ENCODE peak calls at places on chromosomes 3 and 15, in four cellular contexts. C is K562, I is HepG2, F is GM12878. M is an unnamed sample.

GRCh38 chr15:90086868-90087268 is 15.4 kb downstream of the IDH2 start:
- DNase-seq in F (no peak), C (peak; percentile 74), I (peak; percentile 44), M (peak; percentile 75)

GRCh38 chr15:63396546-63396939 is 14.9 kb upstream of the CA12 start:
- DNase-seq in I (no peak), F (no peak), C (peak; percentile 61), M (no peak)

GRCh38 chr3:28646435-28646834 is 297.8 kb upstream of the AZI2 start:
- DNase-seq in F (no peak), C (no peak), I (no peak), M (no peak)

GRCh38 chr3:114690896-114691295 is 397.1 kb downstream of the TIGIT start:
- DNase-seq in C (no peak), F (no peak), I (no peak), M (no peak)

GRCh38 chr3:46368569-46368968 is 2.2 kb upstream of the CCR5 start:
- DNase-seq in C (no peak), F (peak; percentile 70), I (no peak), M (peak; percentile 43)

GRCh38 chr3:71104090-71104489 is 479.4 kb downstream of the FOXP1 start:
- DNase-seq in C (no peak), F (no peak), I (no peak), M (no peak)

GRCh38 chr3:119885746-119886530 is 104.0 kb downstream of the NR1I2 start:
- DNase-seq in F (no peak), I (no peak), C (no peak), M (no peak)

GRCh38 chr3:55622733-55623132 is 135.6 kb upstream of the WNT5A start:
- DNase-seq in F (no peak), C (no peak), I (no peak), M (no peak)

GRCh38 chr15:50906954-50907865 is 1.3 kb upstream of the AP4E1 start:
- DNase-seq in F (peak; percentile 86), C (peak; percentile 12), I (peak; percentile 73), M (no peak)

GRCh38 chr3:12184541-12184940 is 25.8 kb upstream of the TIMP4 start:
- DNase-seq in F (no peak), I (no peak), C (no peak), M (no peak)

GRCh38 chr15:100596792-100597191 is 5.2 kb downstream of the LINS1 start:
- DNase-seq in F (peak; percentile 74), I (no peak), C (peak; percentile 60), M (no peak)

GRCh38 chr15:99509686-99510461 is 55.9 kb upstream of the MEF2A start:
- DNase-seq in I (no peak), C (no peak), F (no peak), M (no peak)

GRCh38 chr3:52315977-52316764 is at the start of gene DNAH1:
- DNase-seq in F (no peak), I (no peak), C (no peak), M (no peak)

GRCh38 chr3:138114988-138115971 is at the start of gene DZIP1L:
- DNase-seq in F (no peak), I (peak; percentile 23), C (peak; percentile 60), M (peak; percentile 84)

GRCh38 chr3:32325957-32326356 is 65.7 kb upstream of the CMTM7 start:
- DNase-seq in I (no peak), F (no peak), C (no peak), M (no peak)

GRCh38 chr3:14000556-14000955 is 120.7 kb upstream of the WNT7A start:
- DNase-seq in I (no peak), F (no peak), C (no peak), M (no peak)

DNA sequence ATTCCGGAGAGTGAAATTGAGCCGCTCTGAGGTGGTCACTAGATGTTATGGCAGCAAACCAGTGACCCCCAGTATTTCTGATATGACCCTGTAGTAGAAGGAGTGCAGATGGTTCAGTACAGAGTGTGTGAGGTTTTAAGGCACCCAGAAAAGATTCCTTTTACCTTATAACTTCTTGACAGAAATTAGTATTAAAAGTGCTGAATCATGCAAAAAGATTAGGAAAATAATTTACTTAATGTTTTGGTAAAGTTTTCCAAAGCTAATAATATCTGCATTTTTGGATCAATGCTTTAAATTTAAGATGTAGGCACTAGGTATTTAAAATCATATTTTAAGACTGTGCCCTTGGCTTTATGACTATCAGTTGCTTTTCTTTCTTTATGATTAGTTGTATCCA is 241.8 kb upstream of the TOPAZ1 start:
- DNase-seq in C (no peak), F (no peak), I (no peak), M (no peak)
- TF ChIP-seq RFX5 in C (no peak), F (no peak), I (no peak), M (no peak)

DNA sequence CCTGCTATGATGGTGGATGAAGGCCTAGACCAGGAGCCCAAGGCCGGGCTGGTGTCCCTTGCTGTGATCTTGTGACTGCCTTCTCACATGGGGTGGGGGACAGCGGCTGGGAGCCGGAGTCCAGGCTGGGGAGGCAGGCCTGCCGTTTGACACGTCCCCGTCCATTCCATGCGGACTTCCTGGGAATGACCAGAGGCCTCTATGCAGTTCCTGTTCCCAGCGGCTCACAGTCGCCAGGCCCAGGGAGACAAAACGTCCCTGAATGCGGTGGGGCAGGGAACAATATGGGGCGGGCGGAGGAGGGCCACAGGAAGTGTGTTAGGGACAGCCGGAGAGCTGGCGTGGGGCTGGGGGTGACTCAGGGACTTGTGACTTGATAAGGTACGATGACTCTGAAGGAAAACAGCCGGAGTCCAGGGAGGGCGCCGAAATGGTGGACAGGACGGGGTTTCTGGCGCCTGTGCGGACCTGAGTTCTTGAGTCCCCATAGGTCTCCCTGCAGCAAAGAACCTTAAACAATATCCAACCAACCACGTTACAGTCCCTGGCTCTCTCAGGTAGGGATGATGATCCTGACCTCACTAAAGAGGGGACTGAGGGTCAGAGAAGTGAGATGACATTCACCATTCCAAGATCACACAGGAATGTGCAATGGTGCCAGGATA is 40.5 kb upstream of the SMAD6 start:
- DNase-seq in F (no peak), C (peak; percentile 79), I (no peak), M (no peak)
- TF ChIP-seq BRCA1 in F (no peak), C (no peak), I (no peak), M (no peak)

DNA sequence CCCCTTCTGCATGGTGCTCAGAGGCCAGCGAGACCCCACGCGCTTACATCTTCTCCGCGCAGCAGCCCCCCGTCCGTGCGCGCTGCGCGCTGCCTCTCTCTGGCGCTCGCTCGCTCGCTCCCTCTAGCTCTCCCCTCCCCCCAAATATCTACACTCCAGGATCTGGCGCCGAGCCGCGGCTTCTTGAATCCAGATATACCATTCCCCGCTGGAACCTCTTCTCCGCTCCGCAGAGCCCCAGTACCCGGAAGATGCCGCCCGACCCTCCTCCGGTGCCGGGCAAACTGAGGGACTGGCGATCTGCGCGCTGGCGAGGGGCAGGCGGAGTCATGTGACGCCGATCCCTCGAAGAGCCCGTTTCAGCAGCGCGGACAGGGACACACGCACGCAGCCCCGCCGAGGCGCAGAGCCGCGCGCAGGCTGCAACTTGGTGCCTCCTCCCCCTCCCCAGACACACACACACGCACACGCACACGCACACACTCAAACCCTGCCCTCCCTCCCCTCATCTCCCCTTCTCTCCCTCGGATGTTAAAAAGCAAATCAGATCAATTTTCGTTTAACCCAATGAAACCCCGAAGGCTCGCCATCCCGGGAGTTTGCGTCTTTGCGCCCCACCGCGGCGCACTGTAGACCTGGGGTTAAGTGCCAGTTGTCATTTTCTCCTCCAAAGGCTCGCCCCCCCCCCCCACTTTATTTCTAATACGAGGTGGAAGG is at the start of gene RASGRF1:
- DNase-seq in C (no peak), I (no peak), F (no peak), M (no peak)
- TF ChIP-seq RFX5 in C (no peak), I (no peak), F (no peak), M (no peak)

DNA sequence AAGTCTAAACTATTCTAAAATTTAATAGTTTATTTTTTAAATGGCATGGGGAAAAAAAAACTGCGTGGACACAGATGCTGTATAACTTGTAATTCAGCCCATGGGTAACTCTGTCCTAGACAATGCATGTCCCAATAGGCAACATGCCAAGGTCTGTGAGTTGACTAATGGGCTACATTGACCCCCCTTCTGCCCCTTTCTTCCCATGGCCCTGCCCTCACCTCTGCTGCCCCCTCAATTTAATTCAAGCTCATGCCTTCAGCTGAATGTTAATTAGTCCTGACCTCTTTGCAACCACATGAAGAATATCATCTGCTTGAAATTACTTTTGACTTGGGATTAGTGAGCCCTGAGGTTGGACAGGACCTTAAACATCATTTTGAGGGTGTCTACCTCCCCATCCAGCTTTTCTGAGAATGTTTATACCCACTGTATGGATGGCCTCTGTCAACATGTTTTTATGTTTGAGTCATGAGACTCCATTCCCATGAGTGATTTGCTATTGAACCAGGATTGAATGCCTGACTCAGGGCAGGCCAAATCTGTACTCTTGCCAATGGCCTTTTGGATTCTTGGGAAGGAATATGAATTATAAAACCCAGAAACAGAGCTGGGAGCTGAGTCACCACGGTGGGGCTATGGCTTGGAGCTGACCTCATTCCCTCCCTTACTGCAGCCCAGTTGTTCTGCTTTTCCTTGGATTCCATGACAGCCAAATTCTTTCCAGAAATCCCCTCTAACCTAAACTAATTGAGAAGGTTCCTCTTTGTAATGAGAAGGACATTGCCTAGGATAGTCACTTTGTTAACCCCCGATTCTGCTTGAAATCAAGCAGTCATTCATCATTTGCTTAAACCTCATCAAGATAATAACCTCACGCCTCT is 33.5 kb upstream of the PDE8A start:
- DNase-seq in F (no peak), C (peak; percentile 45), I (no peak), M (no peak)
- TF ChIP-seq BRCA1 in F (no peak), C (no peak), I (no peak), M (no peak)

GRCh38 chr15:57541805-57542504 is 49.7 kb upstream of the MYZAP start:
- DNase-seq in F (no peak), I (peak; percentile 44), C (peak; percentile 52), M (peak; percentile 83)

GRCh38 chr15:57538822-57539221 is 52.9 kb upstream of the MYZAP start:
- DNase-seq in F (no peak), C (no peak), I (no peak), M (no peak)

GRCh38 chr15:57541271-57541670 is 50.4 kb upstream of the MYZAP start:
- DNase-seq in I (no peak), F (no peak), C (no peak), M (no peak)

GRCh38 chr15:57542505-57542817 is 49.2 kb upstream of the MYZAP start:
- DNase-seq in C (no peak), F (no peak), I (no peak), M (no peak)

GRCh38 chr15:57540736-57541135 is 51.0 kb upstream of the MYZAP start:
- DNase-seq in I (no peak), C (no peak), F (peak; percentile 61), M (no peak)
- TF ChIP-seq RFX5 in I (no peak), C (no peak), F (no peak), M (no peak)

GRCh38 chr15:68152342-68152741 is 52.8 kb downstream of the CALML4 start:
- DNase-seq in C (no peak), F (no peak), I (no peak), M (no peak)

GRCh38 chr15:68154923-68155559 is 50.1 kb downstream of the CALML4 start:
- DNase-seq in F (no peak), C (peak; percentile 26), I (peak; percentile 53), M (peak; percentile 5)

GRCh38 chr15:68157074-68157473 is 48.1 kb downstream of the CALML4 start:
- DNase-seq in F (no peak), C (no peak), I (no peak), M (no peak)

DNA sequence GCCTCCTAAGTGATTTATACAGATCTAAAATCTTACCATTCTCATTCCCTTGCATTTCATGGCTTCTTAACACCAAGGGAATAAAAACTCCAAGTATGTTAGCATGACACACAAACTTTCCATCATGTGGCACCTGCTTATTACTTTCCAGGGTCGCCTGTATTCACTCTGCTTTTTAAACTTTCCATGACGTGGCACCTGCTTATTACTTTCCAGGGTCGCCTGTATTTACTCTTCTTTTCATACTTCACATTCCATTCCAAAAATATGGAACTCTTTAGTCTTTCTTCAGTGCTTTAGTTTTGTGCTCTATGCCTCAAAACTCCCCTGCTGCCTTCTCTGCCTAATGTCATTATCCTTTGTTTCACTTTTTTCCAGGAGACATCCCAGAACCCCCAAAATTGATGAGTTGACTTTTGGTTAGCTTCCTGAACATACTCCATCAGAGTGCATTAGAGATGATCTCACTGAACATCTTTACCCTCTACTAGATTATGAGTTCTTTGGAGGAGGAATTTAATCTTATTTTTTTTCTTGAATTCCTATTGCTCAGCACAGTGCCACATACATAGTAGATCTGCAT is 47.0 kb downstream of the CALML4 start:
- DNase-seq in I (peak; percentile 17), C (no peak), F (no peak), M (no peak)
- TF ChIP-seq BRCA1 in I (no peak), C (no peak), F (no peak), M (no peak)

M was measured in H1.